ENCODE peak calls at places on chromosomes 13 and 19, in seven cellular contexts. F is tibial nerve, S is cardiac muscle cell, Y is mesenchymal stem cell, D is colonic mucosa, O is left ventricle myocardium inferior, J is upper lobe of left lung. P is an unnamed sample. For H3K9me3, the result is how much of the 10 kb centered on the place peaks cover.

GRCh38 chr13:111533900-111534645 is 213.6 kb downstream of the TEX29 start:
- DNase-seq in Y (no peak), S (no peak), O (no peak), F (no peak), D (no peak), J (no peak), P (no peak)

GRCh38 chr13:112821340-112822055 is 131.7 kb downstream of the ATP11A start:
- DNase-seq in Y (peak), O (no peak), D (no peak), F (no peak), S (no peak), J (peak), P (no peak)

GRCh38 chr13:109028626-109029025 is 399.2 kb downstream of the MYO16 start:
- DNase-seq in Y (no peak), S (no peak), O (no peak), F (no peak), D (no peak), J (no peak), P (no peak)

GRCh38 chr19:46821512-46822359 is 28.9 kb downstream of the AP2S1 start:
- DNase-seq in D (peak), O (peak), F (no peak), S (no peak), J (no peak), Y (no peak), P (peak)

GRCh38 chr13:114124921-114125320 is 7.5 kb downstream of the RASA3 start:
- DNase-seq in O (no peak), D (no peak), F (no peak), J (no peak), Y (peak), S (no peak), P (peak)

GRCh38 chr13:50158385-50159165 is 143.3 kb downstream of the KCNRG start:
- DNase-seq in D (no peak), J (no peak), S (no peak), O (no peak), F (no peak), Y (no peak), P (no peak)

GRCh38 chr13:94478913-94479312 is 569 bp downstream of the DCT start:
- DNase-seq in D (no peak), F (no peak), O (no peak), Y (no peak), S (no peak), J (no peak), P (no peak)

GRCh38 chr19:39155114-39155700 is 29.6 kb downstream of the PAK4 start:
- DNase-seq in Y (no peak), D (no peak), J (no peak), O (no peak), S (no peak), F (no peak), P (no peak)

GRCh38 chr13:22427041-22427440 is 753.7 kb upstream of the SGCG start:
- DNase-seq in S (no peak), F (no peak), Y (no peak), D (no peak), O (no peak), J (no peak), P (no peak)

GRCh38 chr13:40781717-40782116 is 7.7 kb upstream of the SLC25A15 start:
- DNase-seq in Y (no peak), J (no peak), S (no peak), D (no peak), O (no peak), F (no peak), P (no peak)

GRCh38 chr19:38017504-38018150 is 110.6 kb downstream of the SIPA1L3 start:
- DNase-seq in Y (no peak), J (no peak), F (no peak), O (no peak), S (no peak), D (no peak), P (no peak)

GRCh38 chr13:50735071-50735470 is 108.4 kb downstream of the DLEU7 start:
- DNase-seq in O (no peak), F (no peak), J (no peak), Y (no peak), D (no peak), S (no peak), P (no peak)

GRCh38 chr19:45467115-45467455 is 711 bp upstream of the FOSB start:
- DNase-seq in J (no peak), F (no peak), D (no peak), O (no peak), S (no peak), Y (peak), P (no peak)

GRCh38 chr19:39413269-39413902 is 917 bp downstream of the PLEKHG2 start:
- DNase-seq in O (peak), S (peak), F (no peak), Y (peak), D (peak), J (peak), P (peak)

GRCh38 chr13:87274209-87274819 is 396.9 kb upstream of the SLITRK5 start:
- DNase-seq in D (peak), O (no peak), S (peak), F (no peak), Y (peak), J (no peak), P (peak)

GRCh38 chr19:13119654-13120053 is 1.6 kb downstream of the NACC1 start:
- DNase-seq in D (no peak), O (no peak), Y (no peak), S (no peak), F (no peak), J (no peak), P (peak)

GRCh38 chr19:47865166-47865565 is 6.1 kb downstream of the TPRX2 start:
- DNase-seq in F (no peak), Y (no peak), J (no peak), S (no peak), O (peak), D (no peak), P (no peak)

GRCh38 chr13:45178349-45179142 is 22.3 kb downstream of the KCTD4 start:
- DNase-seq in F (no peak), Y (peak), S (no peak), D (peak), J (no peak), O (no peak), P (no peak)

GRCh38 chr13:24304620-24305019 is 4.8 kb upstream of the C1QTNF9 start:
- DNase-seq in S (no peak), Y (peak), D (no peak), F (no peak), J (no peak), O (no peak), P (no peak)

GRCh38 chr13:44969858-44970484 is 19.3 kb downstream of the NUFIP1 start:
- DNase-seq in F (peak), Y (peak), D (no peak), J (no peak), O (no peak), S (peak), P (no peak)

GRCh38 chr13:105597573-105597972 is 937.9 kb downstream of the EFNB2 start:
- DNase-seq in D (no peak), Y (no peak), F (no peak), S (no peak), O (no peak), J (no peak), P (no peak)

GRCh38 chr19:41637484-41637883 is 10.6 kb upstream of the CEACAM4 start:
- DNase-seq in S (no peak), O (no peak), J (peak), D (no peak), F (no peak), Y (no peak), P (no peak)

GRCh38 chr13:109584844-109585361 is 201.5 kb downstream of the IRS2 start:
- DNase-seq in D (no peak), J (no peak), O (no peak), S (no peak), F (no peak), Y (peak), P (no peak)

GRCh38 chr19:37977391-37977790 is 70.4 kb downstream of the SIPA1L3 start:
- DNase-seq in S (no peak), D (no peak), Y (no peak), J (no peak), F (no peak), O (no peak), P (no peak)

GRCh38 chr19:39169143-39169810 is 27.5 kb upstream of the NCCRP1 start:
- DNase-seq in O (no peak), S (no peak), D (no peak), F (no peak), J (no peak), Y (no peak), P (no peak)

GRCh38 chr13:24038846-24039330 is 121.6 kb upstream of the SPATA13 start:
- DNase-seq in F (no peak), D (no peak), O (no peak), J (no peak), S (no peak), Y (peak), P (no peak)

GRCh38 chr19:46716013-46716671 is 772 bp downstream of the PRKD2 start:
- DNase-seq in D (peak), O (no peak), S (peak), J (no peak), F (no peak), Y (peak), P (no peak)

GRCh38 chr19:11324079-11324661 is 15.3 kb downstream of the RAB3D start:
- DNase-seq in J (peak), S (no peak), O (peak), D (peak), Y (peak), F (peak), P (peak)

GRCh38 chr13:102347490-102347889 is 54.4 kb downstream of the FGF14 start:
- DNase-seq in O (no peak), J (no peak), Y (no peak), S (no peak), F (no peak), D (no peak), P (no peak)

GRCh38 chr19:13506550-13506878 is 235 bp upstream of the CACNA1A start:
- DNase-seq in S (peak), D (no peak), Y (no peak), O (no peak), J (no peak), F (no peak), P (no peak)

GRCh38 chr19:9507285-9507684 is 8.9 kb upstream of the ZNF560 start:
- DNase-seq in F (no peak), J (no peak), Y (no peak), D (no peak), S (no peak), O (no peak), P (no peak)
- H3K9me3 ChIP-seq in F (under half), J (under half), Y (half or more), D (under half), S (under half), O (half or more), P (under half)

GRCh38 chr13:31890946-31891345 is 140.6 kb upstream of the FRY start:
- DNase-seq in O (no peak), Y (no peak), D (no peak), F (no peak), S (no peak), J (no peak), P (no peak)
- H3K27ac ChIP-seq in O (peak), Y (peak), D (no peak), F (no peak), S (no peak), J (no peak), P (no peak)

GRCh38 chr19:2837430-2837829 is 3.8 kb upstream of the ZNF555 start:
- DNase-seq in S (no peak), D (no peak), Y (no peak), F (no peak), J (no peak), O (no peak), P (no peak)
- H3K9me3 ChIP-seq in S (under half), D (under half), Y (half or more), F (under half), J (under half), O (half or more), P (under half)

GRCh38 chr13:100944791-100945345 is 270.3 kb upstream of the TMTC4 start:
- DNase-seq in S (no peak), Y (no peak), F (no peak), D (no peak), O (no peak), J (no peak), P (no peak)

GRCh38 chr13:100941377-100941776 is 266.8 kb upstream of the TMTC4 start:
- DNase-seq in O (no peak), Y (no peak), D (no peak), F (no peak), J (no peak), S (no peak), P (no peak)

GRCh38 chr13:100946588-100946987 is 272.0 kb upstream of the TMTC4 start:
- DNase-seq in Y (no peak), D (no peak), S (no peak), J (no peak), F (no peak), O (no peak), P (no peak)

GRCh38 chr13:100941811-100942361 is 267.3 kb upstream of the TMTC4 start:
- DNase-seq in S (no peak), F (no peak), D (no peak), J (no peak), O (no peak), Y (peak), P (no peak)
- H3K27ac ChIP-seq in S (no peak), F (no peak), D (no peak), J (no peak), O (no peak), Y (no peak), P (no peak)